ENCODE peak calls at places on chromosomes 7 and 10, in four cellular contexts. E is progenitor cell of endocrine pancreas, C is EH, U is activated T-helper 1 cell treated with Interleukin-2 at 50 U/mL for 16 hours. I is an unnamed sample.

GRCh38 chr7:92137531-92137930 is 3.3 kb upstream of the CYP51A1 start:
- DNase-seq in E (no peak), C (no peak), U (no peak), I (no peak)

GRCh38 chr7:157253850-157254249 is 83.0 kb upstream of the DNAJB6 start:
- DNase-seq in E (no peak), C (no peak), U (no peak), I (no peak)

GRCh38 chr10:101793526-101793925 is 10.3 kb upstream of the NPM3 start:
- DNase-seq in E (no peak), C (no peak), U (no peak), I (no peak)

GRCh38 chr7:119802147-119802546 is 470.8 kb upstream of the KCND2 start:
- DNase-seq in E (no peak), C (no peak), U (no peak), I (no peak)

GRCh38 chr10:117339569-117339968 is 35.7 kb downstream of the PDZD8 start:
- DNase-seq in E (no peak), C (no peak), U (no peak), I (no peak)

GRCh38 chr10:108230478-108231170 is 1066.1 kb upstream of the SORCS1 start:
- DNase-seq in E (no peak), C (peak), U (no peak), I (no peak)

GRCh38 chr10:132540456-132540855 is 2.9 kb downstream of the INPP5A start:
- DNase-seq in E (no peak), C (peak), U (no peak), I (peak)

GRCh38 chr10:99460070-99460469 is 29.6 kb upstream of the GOT1 start:
- DNase-seq in E (no peak), C (no peak), U (no peak), I (no peak)

GRCh38 chr7:151081170-151082101 is 827 bp upstream of the FASTK start:
- DNase-seq in E (no peak), C (peak), U (no peak), I (no peak)

GRCh38 chr10:96612052-96612830 is 25.4 kb upstream of the TM9SF3 start:
- DNase-seq in E (no peak), C (no peak), U (no peak), I (no peak)

GRCh38 chr10:133080683-133081040 is 7.1 kb upstream of the ADGRA1 start:
- DNase-seq in E (no peak), C (no peak), U (no peak), I (no peak)

GRCh38 chr10:97880109-97880508 is 30.5 kb downstream of the GOLGA7B start:
- DNase-seq in E (no peak), C (no peak), U (no peak), I (no peak)

GRCh38 chr7:102431617-102432298 is 1.6 kb upstream of the ORAI2 start:
- DNase-seq in E (no peak), C (peak), U (peak), I (no peak)

GRCh38 chr10:84296071-84296981 is 32.1 kb upstream of the CCSER2 start:
- DNase-seq in E (no peak), C (peak), U (no peak), I (no peak)

GRCh38 chr7:119900996-119901395 is 372.0 kb upstream of the KCND2 start:
- DNase-seq in E (no peak), C (no peak), U (no peak), I (no peak)

GRCh38 chr10:5625992-5626777 is 40.2 kb downstream of the ASB13 start:
- DNase-seq in E (no peak), C (peak), U (no peak), I (no peak)

GRCh38 chr7:25851332-25852248 is 300.4 kb upstream of the NFE2L3 start:
- DNase-seq in E (peak), C (peak), U (no peak), I (peak)

GRCh38 chr7:155878674-155879073 is 66.4 kb upstream of the SHH start:
- DNase-seq in E (no peak), C (no peak), U (no peak), I (no peak)

GRCh38 chr7:36509962-36510361 is 120.3 kb downstream of the ANLN start:
- DNase-seq in E (no peak), C (no peak), U (no peak), I (no peak)

GRCh38 chr10:85620807-85621206 is 745.8 kb downstream of the GRID1 start:
- DNase-seq in E (no peak), C (no peak), U (no peak), I (peak)

GRCh38 chr10:89887830-89888229 is 186.4 kb downstream of the KIF20B start:
- DNase-seq in E (no peak), C (peak), U (no peak), I (no peak)

GRCh38 chr10:33109788-33110469 is 151.9 kb upstream of the ITGB1 start:
- DNase-seq in E (no peak), C (no peak), U (no peak), I (no peak)

GRCh38 chr10:131779661-131780394 is 121.0 kb upstream of the PPP2R2D start:
- DNase-seq in E (no peak), C (no peak), U (no peak), I (no peak)

GRCh38 chr10:69888882-69889584 is 87.3 kb downstream of the COL13A1 start:
- DNase-seq in E (no peak), C (no peak), U (no peak), I (no peak)

GRCh38 chr7:17402628-17403278 is 104.3 kb downstream of the AHR start:
- DNase-seq in E (no peak), C (no peak), U (no peak), I (no peak)

GRCh38 chr10:85995791-85996190 is 370.8 kb downstream of the GRID1 start:
- DNase-seq in E (no peak), C (peak), U (no peak), I (no peak)

GRCh38 chr7:41544241-41544640 is 158.6 kb downstream of the INHBA start:
- DNase-seq in E (no peak), C (no peak), U (no peak), I (no peak)

I was measured in right atrium auricular region.